ENCODE peak calls at places on chromosomes 2 and 18, in ten cellular contexts. Q is cardiac muscle cell; P is HCT116; M is left ventricle myocardium inferior; C is CD4-positive, CD25-positive, alpha-beta regulatory T cell; Z is prostate gland; O is SJSA1; Y is lower lobe of right lung; A is Peyer's patch; X is heart right ventricle. N is an unnamed sample. For H3K36me3, the result is how much of the 10 kb centered on the place peaks cover.

GRCh38 chr18:12283666-12284065 is 24.4 kb upstream of the TUBB6 start:
- DNase-seq in P (no peak), O (no peak), Q (no peak), M (no peak), Y (no peak), X (no peak), C (no peak), Z (no peak), A (no peak), N (no peak)

GRCh38 chr2:196331816-196332215 is 160.4 kb upstream of the STK17B start:
- DNase-seq in M (no peak), X (no peak), Z (no peak), P (no peak), Y (no peak), O (no peak), A (no peak), Q (peak), C (no peak), N (no peak)

GRCh38 chr2:118853129-118853640 is 5.7 kb upstream of the EN1 start:
- DNase-seq in Z (no peak), X (no peak), C (no peak), M (no peak), A (no peak), O (no peak), Y (no peak), Q (no peak), P (no peak), N (no peak)

GRCh38 chr2:51213826-51214225 is 181.9 kb upstream of the NRXN1 start:
- DNase-seq in C (no peak), A (no peak), P (no peak), M (no peak), Z (no peak), O (no peak), X (no peak), Y (no peak), Q (no peak), N (no peak)

GRCh38 chr2:224086226-224086911 is 47.3 kb upstream of the SERPINE2 start:
- DNase-seq in P (peak), O (peak), M (no peak), Q (peak), Y (no peak), A (no peak), X (no peak), Z (no peak), C (no peak), N (no peak)

GRCh38 chr2:224517963-224518362 is 67.2 kb downstream of the CUL3 start:
- DNase-seq in Z (no peak), Q (no peak), P (no peak), A (no peak), Y (no peak), M (no peak), C (no peak), O (no peak), X (no peak), N (no peak)

GRCh38 chr2:143840601-143841000 is 679.3 kb downstream of the ZEB2 start:
- DNase-seq in Q (no peak), M (no peak), O (no peak), C (no peak), P (no peak), X (no peak), A (no peak), Y (no peak), Z (no peak), N (no peak)

GRCh38 chr2:109435066-109435690 is 178.6 kb downstream of the SEPTIN10 start:
- DNase-seq in M (no peak), O (no peak), Y (no peak), Q (no peak), Z (no peak), A (no peak), P (no peak), C (no peak), X (no peak), N (peak)

GRCh38 chr2:119208791-119209203 is 14.8 kb upstream of the STEAP3 start:
- DNase-seq in P (peak), A (no peak), O (no peak), C (no peak), Q (no peak), Y (no peak), M (no peak), Z (no peak), X (no peak), N (no peak)

GRCh38 chr2:53075760-53076159 is 691.8 kb upstream of the CHAC2 start:
- DNase-seq in A (no peak), Y (no peak), P (no peak), M (peak), C (no peak), X (peak), Q (no peak), Z (no peak), O (no peak), N (no peak)

GRCh38 chr18:67651438-67651837 is 134.9 kb upstream of the DSEL start:
- DNase-seq in Z (no peak), P (no peak), Q (peak), A (no peak), M (no peak), Y (no peak), O (no peak), C (no peak), X (no peak), N (no peak)

GRCh38 chr2:166067204-166067603 is 60.6 kb downstream of the SCN1A start:
- DNase-seq in A (no peak), O (no peak), Q (peak), P (no peak), C (no peak), M (no peak), Y (no peak), Z (no peak), X (no peak), N (no peak)

GRCh38 chr2:134282638-134283400 is 28.9 kb downstream of the MGAT5 start:
- DNase-seq in Z (no peak), P (no peak), A (peak), Q (no peak), X (no peak), M (no peak), Y (no peak), O (no peak), C (no peak), N (no peak)

GRCh38 chr2:172282944-172283343 is 144.4 kb upstream of the ITGA6 start:
- DNase-seq in X (no peak), Z (no peak), P (no peak), A (no peak), C (no peak), O (peak), Q (peak), Y (no peak), M (no peak), N (no peak)

GRCh38 chr2:234329202-234329930 is 167.5 kb downstream of the ARL4C start:
- DNase-seq in Z (no peak), P (no peak), M (no peak), A (no peak), C (no peak), X (no peak), O (no peak), Y (no peak), Q (no peak), N (no peak)

GRCh38 chr2:30514134-30514860 is 67.3 kb downstream of the LCLAT1 start:
- DNase-seq in Z (no peak), P (no peak), Q (peak), C (no peak), A (no peak), X (no peak), O (no peak), Y (no peak), M (peak), N (no peak)

GRCh38 chr18:24947521-24948305 is 404.3 kb downstream of the ZNF521 start:
- DNase-seq in C (no peak), X (no peak), A (no peak), Q (peak), O (no peak), Y (no peak), P (no peak), M (no peak), Z (no peak), N (no peak)

GRCh38 chr18:839224-840079 is 27.4 kb upstream of the YES1 start:
- DNase-seq in Q (peak), A (peak), X (peak), O (peak), P (peak), Y (peak), Z (peak), C (peak), M (peak), N (peak)

GRCh38 chr18:79062806-79063205 is 6.4 kb upstream of the ATP9B start:
- DNase-seq in Q (no peak), X (no peak), Y (peak), P (no peak), A (no peak), Z (peak), M (no peak), C (no peak), O (no peak), N (no peak)

GRCh38 chr2:121231385-121232000 is 53.5 kb downstream of the TFCP2L1 start:
- DNase-seq in P (no peak), M (no peak), A (no peak), Q (no peak), Z (no peak), Y (peak), C (no peak), O (no peak), X (no peak), N (no peak)

GRCh38 chr2:208186921-208187320 is 2.9 kb downstream of the C2orf80 start:
- DNase-seq in M (no peak), A (no peak), X (no peak), P (no peak), O (no peak), Z (no peak), Q (no peak), Y (no peak), C (no peak), N (no peak)

GRCh38 chr18:2654828-2655152 is 736 bp upstream of the SMCHD1 start:
- DNase-seq in O (no peak), M (no peak), P (no peak), X (no peak), Z (no peak), A (no peak), C (peak), Q (peak), Y (no peak), N (no peak)

GRCh38 chr2:11187083-11187619 is 31.9 kb downstream of the SLC66A3 start:
- DNase-seq in Q (peak), P (peak), X (no peak), A (no peak), Y (no peak), O (peak), M (no peak), C (no peak), Z (no peak), N (no peak)

GRCh38 chr2:206480620-206481019 is 37.3 kb downstream of the ADAM23 start:
- DNase-seq in M (no peak), Z (no peak), Y (no peak), C (no peak), O (no peak), P (no peak), A (no peak), X (no peak), Q (no peak), N (no peak)

GRCh38 chr18:11104307-11104706 is 45.1 kb downstream of the PIEZO2 start:
- DNase-seq in Z (no peak), M (no peak), Y (no peak), P (no peak), Q (no peak), X (no peak), C (no peak), O (no peak), A (no peak), N (no peak)

GRCh38 chr2:134218928-134219707 is 34.8 kb upstream of the MGAT5 start:
- DNase-seq in P (no peak), X (no peak), A (peak), Z (no peak), C (peak), Y (peak), M (no peak), O (no peak), Q (no peak), N (no peak)

GRCh38 chr2:205654878-205655601 is 27.3 kb upstream of the NRP2 start:
- DNase-seq in Z (no peak), A (no peak), Y (no peak), X (no peak), Q (peak), C (no peak), M (no peak), P (no peak), O (no peak), N (no peak)

GRCh38 chr2:71856709-71857525 is 290.7 kb downstream of the CYP26B1 start:
- DNase-seq in Y (no peak), A (no peak), C (no peak), O (no peak), Q (peak), M (no peak), P (no peak), X (no peak), Z (no peak), N (no peak)

GRCh38 chr2:40034198-40034597 is 255.1 kb upstream of the THUMPD2 start:
- DNase-seq in M (no peak), P (no peak), C (no peak), X (no peak), Q (peak), Y (no peak), A (no peak), Z (no peak), O (no peak), N (no peak)

GRCh38 chr2:112148477-112148876 is 10.3 kb downstream of the FBLN7 start:
- DNase-seq in A (no peak), C (no peak), P (no peak), X (no peak), Q (peak), Y (no peak), M (no peak), O (peak), Z (no peak), N (no peak)

GRCh38 chr2:19627359-19627758 is 268.9 kb upstream of the OSR1 start:
- DNase-seq in X (no peak), Q (no peak), A (no peak), M (no peak), Y (no peak), O (no peak), Z (no peak), C (no peak), P (no peak), N (no peak)

GRCh38 chr2:179842498-179843153 is 18.8 kb downstream of the ZNF385B start:
- DNase-seq in P (no peak), A (no peak), Q (peak), O (no peak), Z (no peak), M (no peak), Y (no peak), X (no peak), C (no peak), N (no peak)

GRCh38 chr2:20135631-20136050 is 84.2 kb upstream of the LAPTM4A start:
- DNase-seq in Q (peak), X (peak), M (peak), P (peak), O (peak), A (peak), Y (peak), Z (peak), C (no peak), N (peak)

GRCh38 chr2:67503066-67503795 is 106.1 kb downstream of the ETAA1 start:
- DNase-seq in M (no peak), Z (no peak), Y (no peak), O (no peak), Q (peak), C (no peak), A (no peak), X (no peak), P (no peak), N (no peak)

GRCh38 chr2:437772-438393 is 150.0 kb upstream of the ALKAL2 start:
- DNase-seq in Y (no peak), X (no peak), A (peak), C (peak), Q (no peak), O (no peak), M (no peak), P (no peak), Z (no peak), N (no peak)

GRCh38 chr2:85952196-85952734 is 63.5 kb upstream of the ST3GAL5 start:
- DNase-seq in Z (no peak), Q (no peak), Y (no peak), A (no peak), O (no peak), C (no peak), X (no peak), M (no peak), P (no peak), N (no peak)

GRCh38 chr2:238100049-238100820 is at the start of gene ESPNL:
- DNase-seq in Z (no peak), P (no peak), Q (no peak), O (no peak), X (no peak), A (peak), C (no peak), Y (no peak), M (no peak), N (peak)

GRCh38 chr2:62657752-62658151 is 47.8 kb upstream of the EHBP1 start:
- DNase-seq in M (no peak), Y (no peak), P (no peak), C (no peak), X (no peak), A (no peak), Q (no peak), O (no peak), Z (no peak), N (no peak)

DNA sequence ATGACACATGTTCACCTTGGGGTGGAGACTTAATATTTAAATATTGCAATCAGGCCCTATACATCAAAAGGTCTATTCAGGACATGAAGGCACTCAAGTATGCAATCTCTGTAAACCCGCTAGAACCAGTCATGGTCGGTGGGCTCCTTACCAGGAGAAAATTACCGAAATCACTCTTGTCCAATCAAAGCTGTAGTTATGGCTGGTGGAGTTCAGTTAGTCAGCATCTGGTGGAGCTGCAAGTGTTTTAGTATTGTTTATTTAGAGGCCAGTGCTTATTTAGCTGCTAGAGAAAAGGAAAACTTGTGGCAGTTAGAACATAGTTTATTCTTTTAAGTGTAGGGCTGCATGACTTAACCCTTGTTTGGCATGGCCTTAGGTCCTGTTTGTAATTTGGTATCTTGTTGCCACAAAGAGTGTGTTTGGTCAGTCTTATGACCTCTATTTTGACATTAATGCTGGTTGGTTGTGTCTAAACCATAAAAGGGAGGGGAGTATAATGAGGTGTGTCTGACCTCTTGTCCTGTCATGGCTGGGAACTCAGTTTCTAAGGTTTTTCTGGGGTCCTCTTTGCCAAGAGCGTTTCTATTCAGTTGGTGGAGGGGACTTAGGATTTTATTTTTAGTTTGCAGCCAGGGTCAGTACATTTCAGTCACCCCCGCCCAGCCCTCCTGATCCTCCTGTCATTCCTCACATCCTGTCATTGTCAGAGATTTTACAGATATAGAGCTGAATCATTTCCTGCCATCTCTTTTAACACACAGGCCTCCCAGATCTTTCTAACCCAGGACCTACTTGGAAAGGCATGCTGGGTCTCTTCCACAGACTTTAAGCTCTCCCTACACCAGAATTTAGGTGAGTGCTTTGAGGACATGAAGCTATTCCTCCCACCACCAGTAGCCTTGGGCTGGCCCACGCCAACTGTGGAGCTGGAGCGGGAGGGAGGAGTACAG is 108.1 kb downstream of the XRCC5 start:
- DNase-seq in P (no peak), Z (no peak), Y (no peak), X (no peak), C (no peak), Q (peak), O (peak), M (no peak), A (no peak), N (no peak)
- H3K36me3 ChIP-seq in P (under half), Z (under half), Y (under half), X (under half), C (under half), Q (under half), O (under half), M (under half), A (under half), N (under half)

GRCh38 chr2:127957240-127957639 is 70.6 kb downstream of the SAP130 start:
- DNase-seq in A (no peak), Q (no peak), Z (no peak), M (no peak), O (no peak), P (no peak), X (no peak), Y (no peak), C (no peak), N (no peak)
- H3K36me3 ChIP-seq in A (under half), Q (under half), Z (under half), M (half or more), O (under half), P (under half), X (under half), Y (half or more), C (half or more), N (under half)

GRCh38 chr2:241373449-241373848 is 17.4 kb downstream of the FARP2 start:
- DNase-seq in P (no peak), Y (no peak), X (no peak), O (no peak), Q (no peak), C (no peak), Z (no peak), A (no peak), M (no peak), N (no peak)
- H3K36me3 ChIP-seq in P (under half), Y (under half), X (under half), O (under half), Q (under half), C (under half), Z (under half), A (under half), M (under half), N (under half)

DNA sequence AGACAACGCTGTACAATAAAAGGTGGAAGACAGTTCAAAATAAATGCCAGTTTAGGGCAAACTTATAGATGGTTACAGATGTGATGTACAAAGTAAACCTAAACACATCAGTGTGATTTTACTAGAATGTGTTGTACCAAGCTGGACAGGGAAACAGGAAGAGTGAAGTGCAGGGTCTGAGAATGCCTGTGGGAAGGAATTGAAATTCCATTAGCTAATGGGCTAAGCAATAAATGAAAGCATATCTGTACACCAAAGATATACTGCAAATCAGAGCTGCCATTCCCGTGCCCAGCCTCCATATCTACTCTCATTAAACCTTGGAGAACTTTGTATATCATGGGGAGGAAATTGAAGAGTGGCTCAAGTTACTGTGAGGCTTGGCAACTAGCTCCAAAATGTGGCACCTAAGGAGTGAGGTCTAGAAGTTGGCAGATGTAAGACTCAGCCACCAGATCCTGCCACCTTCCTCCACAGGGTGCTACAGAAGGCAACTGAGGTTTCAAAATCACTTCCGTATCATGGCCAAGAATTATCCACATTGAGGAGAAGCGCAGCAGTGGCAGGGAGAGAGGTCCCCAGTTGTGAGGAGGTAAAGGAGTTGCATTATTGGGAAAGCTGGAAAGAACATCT is 277.8 kb downstream of the TCF4 start:
- DNase-seq in A (no peak), C (no peak), Z (no peak), O (no peak), Y (no peak), X (no peak), P (no peak), M (no peak), Q (no peak), N (no peak)
- H3K36me3 ChIP-seq in A (under half), C (under half), Z (under half), O (under half), Y (under half), X (under half), P (under half), M (under half), Q (under half), N (under half)

DNA sequence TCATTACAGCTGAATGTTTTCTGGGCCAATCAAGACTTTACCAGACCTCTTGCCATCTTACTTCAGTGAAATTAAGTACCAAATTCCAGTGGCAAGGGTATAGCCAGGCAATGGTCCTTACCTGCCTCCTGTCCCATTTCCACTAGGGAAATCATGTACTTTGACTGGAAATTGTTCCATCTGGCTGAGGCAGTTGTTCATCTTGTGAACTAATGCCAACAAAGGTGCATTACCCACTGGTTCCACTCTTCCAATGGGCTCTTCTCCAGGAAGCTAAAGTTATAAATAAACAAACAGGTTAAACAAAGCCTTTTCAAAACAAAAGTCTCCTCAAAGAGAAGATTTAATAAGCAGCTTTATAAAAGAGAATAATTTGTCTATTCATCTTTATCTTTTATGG is 80.7 kb upstream of the DNER start:
- DNase-seq in P (no peak), Z (no peak), A (no peak), X (no peak), M (no peak), C (no peak), O (no peak), Q (no peak), Y (no peak), N (no peak)
- H3K36me3 ChIP-seq in P (under half), Z (under half), A (half or more), X (under half), M (half or more), C (half or more), O (half or more), Q (half or more), Y (half or more), N (under half)